ENCODE peak calls at places on chromosomes 13 and 19, in seven cellular contexts. K, X, F, N, C, G and E are unnamed samples.

GRCh38 chr13:77429320-77430142 is 102.6 kb upstream of the MYCBP2 start:
- DNase-seq in K (no peak), X (no peak), F (peak; percentile 25), N (no peak), C (no peak), G (no peak), E (no peak)

GRCh38 chr19:27740396-27740795 is 1472.6 kb downstream of the UQCRFS1 start:
- DNase-seq in K (no peak), X (no peak), F (no peak), N (no peak), C (no peak), G (no peak), E (peak; percentile 6)

GRCh38 chr19:48290923-48291700 is 21.2 kb downstream of the ZNF114 start:
- DNase-seq in K (peak; percentile 81), X (peak; percentile 88), F (peak; percentile 85), N (peak; percentile 83), C (peak; percentile 95), G (peak; percentile 86), E (peak; percentile 95)

GRCh38 chr13:20168396-20168795 is 7.5 kb upstream of the GJA3 start:
- DNase-seq in K (no peak), X (no peak), F (no peak), N (no peak), C (no peak), G (no peak), E (no peak)

GRCh38 chr13:69124996-69125395 is 982.6 kb upstream of the ATXN8OS start:
- DNase-seq in K (no peak), X (no peak), F (no peak), N (no peak), C (no peak), G (peak; percentile 9), E (no peak)

GRCh38 chr13:29411493-29411892 is 184.0 kb downstream of the SLC7A1 start:
- DNase-seq in K (no peak), X (no peak), F (peak; percentile 26), N (no peak), C (no peak), G (peak; percentile 11), E (no peak)

GRCh38 chr19:16462757-16463250 is 9.0 kb downstream of the EPS15L1 start:
- DNase-seq in K (peak; percentile 34), X (no peak), F (peak; percentile 68), N (no peak), C (no peak), G (peak; percentile 30), E (no peak)

GRCh38 chr19:41872775-41873647 is 4.1 kb upstream of the CD79A start:
- DNase-seq in K (peak; percentile 59), X (peak; percentile 87), F (peak; percentile 71), N (peak; percentile 76), C (peak; percentile 96), G (peak; percentile 70), E (peak; percentile 97)

GRCh38 chr13:45921337-45921736 is 69.8 kb upstream of the SIAH3 start:
- DNase-seq in K (no peak), X (no peak), F (no peak), N (no peak), C (no peak), G (no peak), E (no peak)

GRCh38 chr19:40217921-40218890 is at the start of gene TTC9B:
- DNase-seq in K (no peak), X (peak; percentile 93), F (peak; percentile 60), N (peak; percentile 71), C (peak; percentile 76), G (peak; percentile 23), E (peak; percentile 89)

GRCh38 chr19:56015756-56016155 is 29.2 kb downstream of the NLRP5 start:
- DNase-seq in K (no peak), X (peak; percentile 9), F (peak; percentile 14), N (peak; percentile 0), C (no peak), G (no peak), E (no peak)

GRCh38 chr19:10748924-10749434 is 31.1 kb downstream of the DNM2 start:
- DNase-seq in K (no peak), X (no peak), F (peak; percentile 26), N (no peak), C (peak; percentile 88), G (peak; percentile 43), E (no peak)

GRCh38 chr13:32309812-32310706 is 5.1 kb downstream of the ZAR1L start:
- DNase-seq in K (peak; percentile 72), X (peak; percentile 63), F (peak; percentile 73), N (peak; percentile 70), C (no peak), G (peak; percentile 65), E (peak; percentile 52)

GRCh38 chr13:59476376-59476775 is 687.4 kb downstream of the DIAPH3 start:
- DNase-seq in K (peak; percentile 17), X (no peak), F (no peak), N (no peak), C (no peak), G (peak; percentile 51), E (no peak)

GRCh38 chr19:51552996-51553725 is 17.9 kb upstream of the ZNF175 start:
- DNase-seq in K (peak; percentile 47), X (peak; percentile 88), F (peak; percentile 76), N (peak; percentile 80), C (peak; percentile 83), G (peak; percentile 51), E (peak; percentile 96)

GRCh38 chr13:24670927-24671326 is 9.3 kb upstream of the ATP12A start:
- DNase-seq in K (no peak), X (peak; percentile 77), F (peak; percentile 75), N (peak; percentile 28), C (no peak), G (peak; percentile 52), E (peak; percentile 87)

GRCh38 chr19:47176627-47177090 is 46.0 kb downstream of the SAE1 start:
- DNase-seq in K (peak; percentile 98), X (no peak), F (peak; percentile 94), N (no peak), C (no peak), G (peak; percentile 92), E (no peak)

GRCh38 chr19:48918801-48919247 is 14.7 kb upstream of the DHDH start:
- DNase-seq in K (no peak), X (peak; percentile 77), F (peak; percentile 44), N (peak; percentile 55), C (no peak), G (peak; percentile 25), E (peak; percentile 90)

GRCh38 chr13:91652389-91652788 is 254.0 kb downstream of the GPC5 start:
- DNase-seq in K (peak; percentile 28), X (no peak), F (no peak), N (no peak), C (no peak), G (no peak), E (no peak)

GRCh38 chr13:24183741-24184182 is 23.2 kb downstream of the SPATA13 start:
- DNase-seq in K (no peak), X (no peak), F (no peak), N (no peak), C (no peak), G (no peak), E (no peak)

GRCh38 chr19:3983542-3983914 is 1.7 kb downstream of the EEF2 start:
- DNase-seq in K (no peak), X (no peak), F (no peak), N (no peak), C (no peak), G (no peak), E (no peak)
- H3K4me1 ChIP-seq in K (peaks cover 13% of the 10 kb centered on the region), X (peaks cover 24% of the 10 kb centered on the region), F (peaks cover 16% of the 10 kb centered on the region), N (peaks cover 9% of the 10 kb centered on the region), C (peaks cover 83% of the 10 kb centered on the region), G (peaks cover 40% of the 10 kb centered on the region), E (peaks cover 12% of the 10 kb centered on the region)

GRCh38 chr19:30252214-30252613 is 120.0 kb upstream of the ZNF536 start:
- DNase-seq in K (no peak), X (no peak), F (no peak), N (no peak), C (no peak), G (no peak), E (peak; percentile 38)
- H3K4me3 ChIP-seq in K (no peak overlapping the region), X (no peak overlapping the region), F (no peak overlapping the region), N (no peak overlapping the region), C (no peak overlapping the region), G (no peak overlapping the region), E (no peak overlapping the region)

DNA sequence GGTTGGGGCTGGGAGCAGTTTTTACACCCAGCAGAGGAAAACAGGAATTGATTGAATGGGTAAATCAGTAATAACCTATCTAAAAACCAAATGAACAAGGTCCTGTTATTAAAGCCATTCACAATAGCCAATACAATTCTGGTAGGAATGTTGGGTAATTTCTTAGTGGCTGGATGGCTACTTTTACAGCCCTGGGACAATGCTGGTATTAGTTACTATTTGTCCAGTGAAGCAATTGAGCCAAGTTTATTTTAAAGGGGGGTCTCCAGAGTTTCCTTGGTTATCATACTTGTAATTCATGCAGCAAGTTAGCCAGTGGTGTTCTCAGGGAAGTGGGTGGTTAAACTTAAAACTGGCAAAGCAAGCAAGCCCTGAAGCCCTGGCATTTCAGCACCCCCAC is 92.3 kb upstream of the STARD13 start:
- DNase-seq in K (no peak), X (no peak), F (no peak), N (no peak), C (no peak), G (no peak), E (no peak)
- H3K4me1 ChIP-seq in K (no peaks in the 10 kb centered on the region), X (no peaks in the 10 kb centered on the region), F (no peaks in the 10 kb centered on the region), N (no peaks in the 10 kb centered on the region), C (no peaks in the 10 kb centered on the region), G (no peaks in the 10 kb centered on the region), E (no peaks in the 10 kb centered on the region)

GRCh38 chr13:112765734-112766133 is 75.9 kb downstream of the ATP11A start:
- DNase-seq in K (no peak), X (peak; percentile 29), F (no peak), N (no peak), C (no peak), G (no peak), E (no peak)

GRCh38 chr13:112764028-112764427 is 74.2 kb downstream of the ATP11A start:
- DNase-seq in K (no peak), X (no peak), F (no peak), N (no peak), C (no peak), G (no peak), E (no peak)

GRCh38 chr13:112767506-112768471 is 78.0 kb downstream of the ATP11A start:
- DNase-seq in K (no peak), X (no peak), F (no peak), N (no peak), C (peak; percentile 88), G (no peak), E (no peak)

GRCh38 chr13:112764864-112765561 is 75.2 kb downstream of the ATP11A start:
- DNase-seq in K (no peak), X (no peak), F (no peak), N (no peak), C (peak; percentile 75), G (no peak), E (no peak)

DNA sequence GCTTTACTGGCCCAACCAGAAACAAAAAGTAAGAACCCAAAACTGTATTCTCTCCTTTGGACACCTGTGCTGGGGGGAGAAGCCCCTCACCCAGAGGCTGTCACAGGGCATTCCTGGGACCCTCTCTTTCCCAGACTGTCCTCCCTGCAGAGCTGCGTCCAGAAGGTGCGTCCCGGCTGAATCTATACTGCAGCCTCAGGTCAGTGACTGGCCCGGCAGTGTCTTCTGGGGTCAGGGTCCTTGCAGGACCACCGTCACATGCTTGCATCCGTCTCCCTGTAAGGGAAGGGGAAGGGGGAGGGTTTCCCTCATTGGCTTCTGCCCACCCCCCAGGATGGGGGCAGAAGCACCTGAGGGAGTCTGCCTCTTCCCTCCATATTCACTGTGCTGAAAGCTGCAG is 76.5 kb downstream of the ATP11A start:
- DNase-seq in K (no peak), X (no peak), F (no peak), N (no peak), C (no peak), G (no peak), E (no peak)
- H3K4me3 ChIP-seq in K (no peak overlapping the region), X (no peak overlapping the region), F (no peak overlapping the region), N (no peak overlapping the region), C (no peak overlapping the region), G (no peak overlapping the region), E (no peak overlapping the region)

GRCh38 chr19:14555918-14556661 is 15.8 kb downstream of the NDUFB7 start:
- DNase-seq in K (peak; percentile 34), X (no peak), F (peak; percentile 20), N (no peak), C (no peak), G (peak; percentile 52), E (no peak)
- H3K4me1 ChIP-seq in K (peaks cover 6% of the 10 kb centered on the region), X (peaks cover 14% of the 10 kb centered on the region), F (peaks cover 6% of the 10 kb centered on the region), N (peaks cover 20% of the 10 kb centered on the region), C (peaks cover 27% of the 10 kb centered on the region), G (peaks cover 59% of the 10 kb centered on the region), E (no peaks in the 10 kb centered on the region)